ENCODE peak calls at places on chromosomes 5 and 9, in four cellular contexts. One of them, this sample, is unnamed.

GRCh38 chr9:115341401-115341800 is 223.4 kb upstream of the TNC start:
- DNase-seq in gastrocnemius medialis: peak
- DNase-seq in A549: no peak
- DNase-seq in body of pancreas: no peak
- DNase-seq in this sample: peak

GRCh38 chr9:16899611-16900010 is 29.1 kb upstream of the BNC2 start:
- DNase-seq in gastrocnemius medialis: no peak
- DNase-seq in A549: no peak
- DNase-seq in body of pancreas: no peak
- DNase-seq in this sample: no peak

GRCh38 chr9:109735796-109736195 is 44.2 kb upstream of the PALM2AKAP2 start:
- DNase-seq in gastrocnemius medialis: no peak
- DNase-seq in body of pancreas: no peak
- DNase-seq in A549: no peak
- DNase-seq in this sample: no peak

GRCh38 chr5:78603636-78604175 is 44.9 kb downstream of the LHFPL2 start:
- DNase-seq in body of pancreas: no peak
- DNase-seq in A549: no peak
- DNase-seq in gastrocnemius medialis: no peak
- DNase-seq in this sample: no peak

GRCh38 chr5:154923441-154924430 is 14.3 kb downstream of the GEMIN5 start:
- DNase-seq in body of pancreas: no peak
- DNase-seq in A549: no peak
- DNase-seq in gastrocnemius medialis: no peak
- DNase-seq in this sample: no peak

GRCh38 chr5:180154821-180155220 is 54.2 kb downstream of the RASGEF1C start:
- DNase-seq in A549: no peak
- DNase-seq in body of pancreas: no peak
- DNase-seq in gastrocnemius medialis: no peak
- DNase-seq in this sample: peak

GRCh38 chr9:72382405-72382804 is 17.4 kb upstream of the ZFAND5 start:
- DNase-seq in A549: no peak
- DNase-seq in body of pancreas: no peak
- DNase-seq in gastrocnemius medialis: no peak
- DNase-seq in this sample: no peak

GRCh38 chr9:116000748-116001329 is 152.8 kb upstream of the PAPPA start:
- DNase-seq in gastrocnemius medialis: peak
- DNase-seq in body of pancreas: peak
- DNase-seq in A549: no peak
- DNase-seq in this sample: no peak

GRCh38 chr5:164376840-164377239 is 871.4 kb downstream of the MAT2B start:
- DNase-seq in body of pancreas: no peak
- DNase-seq in gastrocnemius medialis: no peak
- DNase-seq in A549: no peak
- DNase-seq in this sample: no peak

GRCh38 chr9:29203216-29203930 is 1630.1 kb upstream of the C9orf72 start:
- DNase-seq in gastrocnemius medialis: no peak
- DNase-seq in body of pancreas: no peak
- DNase-seq in A549: no peak
- DNase-seq in this sample: no peak

GRCh38 chr9:6931913-6932312 is 174.1 kb downstream of the KDM4C start:
- DNase-seq in body of pancreas: peak
- DNase-seq in gastrocnemius medialis: peak
- DNase-seq in A549: no peak
- DNase-seq in this sample: no peak

GRCh38 chr9:129840024-129840423 is 4.8 kb downstream of the USP20 start:
- DNase-seq in A549: no peak
- DNase-seq in body of pancreas: no peak
- DNase-seq in gastrocnemius medialis: no peak
- DNase-seq in this sample: no peak

GRCh38 chr5:130978475-130978874 is 186.6 kb downstream of the HINT1 start:
- DNase-seq in body of pancreas: no peak
- DNase-seq in A549: no peak
- DNase-seq in gastrocnemius medialis: no peak
- DNase-seq in this sample: no peak

GRCh38 chr9:113763429-113763828 is 112.7 kb upstream of the ZNF618 start:
- DNase-seq in gastrocnemius medialis: no peak
- DNase-seq in A549: no peak
- DNase-seq in body of pancreas: no peak
- DNase-seq in this sample: no peak

GRCh38 chr5:50900952-50901510 is 234.6 kb downstream of the PARP8 start:
- DNase-seq in body of pancreas: no peak
- DNase-seq in A549: no peak
- DNase-seq in gastrocnemius medialis: no peak
- DNase-seq in this sample: no peak

GRCh38 chr9:135664266-135664665 is 1.2 kb downstream of the LCN9 start:
- DNase-seq in body of pancreas: no peak
- DNase-seq in A549: no peak
- DNase-seq in gastrocnemius medialis: no peak
- DNase-seq in this sample: no peak

GRCh38 chr9:113934826-113935676 is 58.9 kb downstream of the ZNF618 start:
- DNase-seq in A549: no peak
- DNase-seq in body of pancreas: no peak
- DNase-seq in gastrocnemius medialis: no peak
- DNase-seq in this sample: peak

GRCh38 chr9:107335331-107335730 is 52.3 kb downstream of the RAD23B start:
- DNase-seq in A549: no peak
- DNase-seq in gastrocnemius medialis: no peak
- DNase-seq in body of pancreas: no peak
- DNase-seq in this sample: no peak

GRCh38 chr5:37575541-37576489 is 196.7 kb downstream of the WDR70 start:
- DNase-seq in gastrocnemius medialis: no peak
- DNase-seq in body of pancreas: peak
- DNase-seq in A549: no peak
- DNase-seq in this sample: no peak

GRCh38 chr5:33238826-33239670 is 201.7 kb upstream of the TARS1 start:
- DNase-seq in gastrocnemius medialis: no peak
- DNase-seq in body of pancreas: no peak
- DNase-seq in A549: no peak
- DNase-seq in this sample: no peak

GRCh38 chr5:114427204-114427603 is 65.3 kb downstream of the KCNN2 start:
- DNase-seq in body of pancreas: no peak
- DNase-seq in gastrocnemius medialis: no peak
- DNase-seq in A549: no peak
- DNase-seq in this sample: no peak

GRCh38 chr5:55154893-55155292 is 5.1 kb upstream of the GPX8 start:
- DNase-seq in A549: no peak
- DNase-seq in body of pancreas: no peak
- DNase-seq in gastrocnemius medialis: no peak
- DNase-seq in this sample: no peak

GRCh38 chr5:55160493-55161209 is 680 bp downstream of the GPX8 start:
- DNase-seq in gastrocnemius medialis: peak
- DNase-seq in body of pancreas: peak
- DNase-seq in A549: peak
- DNase-seq in this sample: peak

DNA sequence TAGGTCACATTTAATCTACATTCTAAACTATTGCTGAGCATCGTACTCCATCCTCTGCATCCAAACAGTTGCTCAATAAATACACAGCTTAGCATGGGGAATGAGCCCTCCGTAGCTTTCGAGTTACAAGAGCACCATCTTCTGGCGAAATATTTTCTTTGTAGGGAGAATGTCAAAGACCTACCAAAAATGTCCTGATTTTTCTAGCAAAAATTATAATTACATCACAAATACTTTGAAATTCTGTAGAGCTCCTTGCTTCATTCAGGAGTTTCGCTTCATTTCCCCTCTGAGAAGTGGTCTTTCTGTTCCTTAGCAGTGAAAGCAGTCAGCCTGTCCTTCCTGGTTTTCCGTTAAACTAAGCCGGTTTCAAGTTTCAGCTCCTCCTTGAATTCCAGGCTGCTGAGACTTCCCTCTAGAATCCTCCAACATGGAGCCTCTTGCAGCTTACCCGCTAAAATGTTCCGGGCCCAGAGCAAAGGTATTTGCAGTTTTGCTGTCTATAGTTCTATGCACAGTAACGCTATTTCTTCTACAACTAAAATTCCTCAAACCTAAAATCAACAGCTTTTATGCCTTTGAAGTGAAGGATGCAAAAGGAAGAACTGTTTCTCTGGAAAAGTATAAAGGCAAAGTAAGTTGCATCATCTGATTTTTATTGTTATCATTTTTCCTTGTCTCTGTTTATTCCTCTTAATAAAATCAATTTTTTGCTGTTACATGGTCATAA is at the start of gene GPX8:
- DNase-seq in A549: peak
- DNase-seq in gastrocnemius medialis: no peak
- DNase-seq in body of pancreas: peak
- DNase-seq in this sample: no peak
- TF ChIP-seq POLR2A in A549: peak
- TF ChIP-seq POLR2A in gastrocnemius medialis: no peak
- TF ChIP-seq POLR2A in body of pancreas: no peak
- TF ChIP-seq POLR2A in this sample: no peak

GRCh38 chr5:139277171-139277570 is 16.4 kb upstream of the MATR3 start:
- DNase-seq in gastrocnemius medialis: no peak
- DNase-seq in body of pancreas: no peak
- DNase-seq in A549: no peak
- DNase-seq in this sample: peak
- H3K4me3 ChIP-seq in gastrocnemius medialis: no peak
- H3K4me3 ChIP-seq in body of pancreas: no peak
- H3K4me3 ChIP-seq in A549: peak
- H3K4me3 ChIP-seq in this sample: no peak

DNA sequence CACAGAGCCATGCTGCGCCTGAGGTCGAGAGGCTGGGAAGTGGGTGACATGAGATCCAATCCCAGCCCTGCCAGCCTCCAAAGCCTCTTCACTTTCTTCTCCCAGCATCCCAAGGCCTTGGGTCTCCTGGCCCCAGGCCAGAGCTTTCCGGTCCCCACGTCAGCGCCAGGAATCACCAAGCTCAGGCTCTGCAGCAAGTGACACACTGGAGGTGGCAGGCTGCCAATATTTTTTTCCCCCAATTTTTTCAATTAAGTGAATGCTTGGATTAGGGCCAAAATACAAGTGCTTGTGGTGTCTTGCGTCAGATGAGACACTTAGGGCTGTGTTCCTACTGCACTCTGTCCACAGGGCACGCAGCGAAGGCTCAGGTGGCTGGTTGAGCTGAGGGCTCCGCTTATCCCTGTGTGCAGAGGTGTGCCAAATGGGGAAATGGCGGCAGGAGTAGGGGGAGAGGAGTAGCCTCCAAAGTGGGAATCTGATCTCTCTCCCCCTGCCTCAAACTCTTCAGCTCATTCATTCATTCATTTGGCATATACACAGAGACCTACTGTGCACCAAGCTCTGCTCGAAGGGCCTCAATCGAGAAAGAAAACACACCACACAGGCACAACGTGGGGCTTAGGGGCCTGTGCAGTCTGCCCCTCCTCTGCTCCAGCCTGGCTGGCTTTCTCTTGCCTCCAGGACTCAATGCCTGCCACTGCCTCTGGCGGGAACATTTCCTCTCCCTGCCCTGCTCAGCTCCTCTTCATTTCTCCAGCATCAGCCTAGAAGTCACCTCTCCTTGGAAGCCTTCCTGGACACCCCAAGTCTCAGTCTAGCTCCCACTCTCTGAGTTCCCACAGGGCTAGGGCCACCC is 16.7 kb downstream of the SH3PXD2B start:
- DNase-seq in gastrocnemius medialis: peak
- DNase-seq in body of pancreas: peak
- DNase-seq in A549: no peak
- DNase-seq in this sample: peak
- TF ChIP-seq POLR2A in gastrocnemius medialis: no peak
- TF ChIP-seq POLR2A in body of pancreas: peak
- TF ChIP-seq POLR2A in A549: no peak
- TF ChIP-seq POLR2A in this sample: no peak

GRCh38 chr5:134128648-134128995 is 14.1 kb downstream of the TCF7 start:
- DNase-seq in gastrocnemius medialis: no peak
- DNase-seq in body of pancreas: no peak
- DNase-seq in A549: no peak
- DNase-seq in this sample: no peak
- H3K4me3 ChIP-seq in gastrocnemius medialis: no peak
- H3K4me3 ChIP-seq in body of pancreas: no peak
- H3K4me3 ChIP-seq in A549: no peak
- H3K4me3 ChIP-seq in this sample: no peak

GRCh38 chr5:178206166-178207101 is 2.1 kb downstream of the HNRNPAB start:
- DNase-seq in A549: no peak
- DNase-seq in gastrocnemius medialis: peak
- DNase-seq in body of pancreas: no peak
- DNase-seq in this sample: no peak
- TF ChIP-seq POLR2A in A549: no peak
- TF ChIP-seq POLR2A in gastrocnemius medialis: no peak
- TF ChIP-seq POLR2A in body of pancreas: no peak
- TF ChIP-seq POLR2A in this sample: no peak

GRCh38 chr5:54458221-54458620 is 2.7 kb downstream of the HSPB3 start:
- DNase-seq in A549: no peak
- DNase-seq in gastrocnemius medialis: no peak
- DNase-seq in body of pancreas: no peak
- DNase-seq in this sample: no peak

GRCh38 chr5:54453091-54453490 is 2.4 kb upstream of the HSPB3 start:
- DNase-seq in gastrocnemius medialis: no peak
- DNase-seq in body of pancreas: no peak
- DNase-seq in A549: no peak
- DNase-seq in this sample: no peak

GRCh38 chr5:54454602-54455001 is 897 bp upstream of the HSPB3 start:
- DNase-seq in gastrocnemius medialis: no peak
- DNase-seq in A549: no peak
- DNase-seq in body of pancreas: no peak
- DNase-seq in this sample: no peak

GRCh38 chr5:54457094-54457531 is 1.6 kb downstream of the HSPB3 start:
- DNase-seq in gastrocnemius medialis: peak
- DNase-seq in body of pancreas: peak
- DNase-seq in A549: peak
- DNase-seq in this sample: no peak

GRCh38 chr5:54455413-54456157 is at the start of gene HSPB3:
- DNase-seq in body of pancreas: no peak
- DNase-seq in gastrocnemius medialis: peak
- DNase-seq in A549: no peak
- DNase-seq in this sample: no peak
- H3K4me3 ChIP-seq in body of pancreas: no peak
- H3K4me3 ChIP-seq in gastrocnemius medialis: peak
- H3K4me3 ChIP-seq in A549: no peak
- H3K4me3 ChIP-seq in this sample: no peak

DNA sequence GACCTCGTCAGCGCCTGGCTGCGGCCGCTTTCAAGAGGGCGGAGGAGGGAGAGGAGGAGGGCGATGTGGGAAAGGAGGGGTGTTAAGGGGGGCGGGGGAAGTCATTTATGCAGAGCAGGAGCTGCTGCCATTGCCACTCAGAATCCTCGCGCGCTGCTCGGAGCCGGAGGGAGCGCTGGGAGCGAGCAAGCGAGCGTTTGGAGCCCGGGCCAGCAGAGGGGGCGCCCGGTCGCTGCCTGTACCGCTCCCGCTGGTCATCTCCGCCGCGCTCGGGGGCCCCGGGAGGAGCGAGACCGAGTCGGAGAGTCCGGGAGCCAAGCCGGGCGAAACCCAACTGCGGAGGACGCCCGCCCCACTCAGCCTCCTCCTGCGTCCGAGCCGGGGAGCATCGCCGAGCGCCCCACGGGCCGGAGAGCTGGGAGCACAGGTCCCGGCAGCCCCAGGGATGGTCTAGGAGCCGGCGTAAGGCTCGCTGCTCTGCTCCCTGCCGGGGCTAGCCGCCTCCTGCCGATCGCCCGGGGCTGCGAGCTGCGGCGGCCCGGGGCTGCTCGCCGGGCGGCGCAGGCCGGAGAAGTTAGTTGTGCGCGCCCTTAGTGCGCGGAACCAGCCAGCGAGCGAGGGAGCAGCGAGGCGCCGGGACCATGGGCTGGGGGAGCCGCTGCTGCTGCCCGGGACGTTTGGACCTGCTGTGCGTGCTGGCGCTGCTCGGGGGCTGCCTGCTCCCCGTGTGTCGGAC is at the start of gene PCSK5:
- DNase-seq in A549: peak
- DNase-seq in body of pancreas: peak
- DNase-seq in gastrocnemius medialis: peak
- DNase-seq in this sample: peak
- TF ChIP-seq POLR2A in A549: peak
- TF ChIP-seq POLR2A in body of pancreas: peak
- TF ChIP-seq POLR2A in gastrocnemius medialis: peak
- TF ChIP-seq POLR2A in this sample: no peak

This sample was measured in lower leg skin.